ENCODE peak calls at places on chromosome 7, in eight cellular contexts. I, W, B, X, K, A, C and U are unnamed samples.
A peak's percentile ranks its signal among the peaks of the same experiment; 100 is the strongest.

GRCh38 chr7:1973321-1974251 is 259.2 kb downstream of the MAD1L1 start:
- DNase-seq in I (no peak), W (no peak), B (no peak), X (no peak), K (no peak), A (no peak), C (no peak), U (no peak)

GRCh38 chr7:35909870-35910357 is 109.1 kb downstream of the SEPTIN7 start:
- DNase-seq in I (no peak), W (no peak), B (no peak), X (no peak), K (no peak), A (no peak), C (no peak), U (no peak)

GRCh38 chr7:152574892-152575511 is 100.9 kb downstream of the XRCC2 start:
- DNase-seq in I (no peak), W (no peak), B (no peak), X (no peak), K (no peak), A (no peak), C (no peak), U (no peak)

GRCh38 chr7:20744913-20745587 is 41.6 kb downstream of the SP8 start:
- DNase-seq in I (no peak), W (no peak), B (no peak), X (no peak), K (no peak), A (no peak), C (peak; percentile 55), U (no peak)

GRCh38 chr7:18508441-18509427 is 13.2 kb downstream of the HDAC9 start:
- DNase-seq in I (peak; percentile 89), W (no peak), B (no peak), X (no peak), K (peak; percentile 86), A (no peak), C (peak; percentile 99), U (no peak)

GRCh38 chr7:30348083-30348560 is 63.7 kb downstream of the ZNRF2 start:
- DNase-seq in I (peak; percentile 79), W (no peak), B (peak; percentile 54), X (no peak), K (peak; percentile 90), A (no peak), C (peak; percentile 90), U (no peak)

GRCh38 chr7:128035712-128036111 is 4.5 kb upstream of the LRRC4 start:
- DNase-seq in I (no peak), W (no peak), B (no peak), X (no peak), K (no peak), A (no peak), C (no peak), U (no peak)

GRCh38 chr7:146606628-146607027 is 490.0 kb downstream of the CNTNAP2 start:
- DNase-seq in I (no peak), W (no peak), B (no peak), X (no peak), K (no peak), A (no peak), C (no peak), U (no peak)

GRCh38 chr7:136874393-136875032 is 6.1 kb downstream of the CHRM2 start:
- DNase-seq in I (no peak), W (no peak), B (no peak), X (no peak), K (no peak), A (no peak), C (peak; percentile 6), U (no peak)

GRCh38 chr7:28608766-28609165 is 196.4 kb downstream of the CREB5 start:
- DNase-seq in I (no peak), W (no peak), B (no peak), X (no peak), K (no peak), A (no peak), C (no peak), U (no peak)

GRCh38 chr7:151374726-151375125 is 33.1 kb downstream of the NUB1 start:
- DNase-seq in I (no peak), W (no peak), B (no peak), X (peak; percentile 47), K (no peak), A (no peak), C (no peak), U (no peak)

GRCh38 chr7:87934699-87935372 is 785 bp downstream of the ADAM22 start:
- DNase-seq in I (no peak), W (no peak), B (peak; percentile 1), X (no peak), K (no peak), A (peak; percentile 41), C (no peak), U (no peak)

GRCh38 chr7:27739301-27739913 is 555 bp upstream of the TAX1BP1 start:
- DNase-seq in I (no peak), W (no peak), B (no peak), X (no peak), K (peak; percentile 75), A (no peak), C (peak; percentile 76), U (no peak)

GRCh38 chr7:7857143-7857583 is 111.4 kb upstream of the GLCCI1 start:
- DNase-seq in I (no peak), W (no peak), B (no peak), X (no peak), K (no peak), A (no peak), C (no peak), U (no peak)

GRCh38 chr7:44881610-44882009 is 3.7 kb downstream of the PURB start:
- DNase-seq in I (no peak), W (no peak), B (no peak), X (no peak), K (no peak), A (no peak), C (peak; percentile 87), U (no peak)

GRCh38 chr7:44173911-44174693 is 15.1 kb downstream of the GCK start:
- DNase-seq in I (no peak), W (no peak), B (no peak), X (no peak), K (no peak), A (no peak), C (no peak), U (no peak)

GRCh38 chr7:90411510-90411909 is 8.2 kb downstream of the CLDN12 start:
- DNase-seq in I (no peak), W (no peak), B (no peak), X (no peak), K (peak; percentile 87), A (no peak), C (no peak), U (no peak)

GRCh38 chr7:38781991-38782390 is 127.0 kb downstream of the VPS41 start:
- DNase-seq in I (no peak), W (no peak), B (no peak), X (no peak), K (no peak), A (no peak), C (no peak), U (no peak)

GRCh38 chr7:88927-89921 is 103.1 kb upstream of the FAM20C start:
- DNase-seq in I (peak; percentile 81), W (no peak), B (no peak), X (peak; percentile 72), K (peak; percentile 23), A (no peak), C (peak; percentile 98), U (no peak)

GRCh38 chr7:26863504-26864308 is 684 bp downstream of the SKAP2 start:
- DNase-seq in I (no peak), W (no peak), B (peak; percentile 22), X (no peak), K (no peak), A (no peak), C (peak; percentile 30), U (no peak)

GRCh38 chr7:12771378-12771877 is 84.0 kb downstream of the ARL4A start:
- DNase-seq in I (peak; percentile 50), W (no peak), B (no peak), X (no peak), K (no peak), A (no peak), C (peak; percentile 52), U (no peak)

GRCh38 chr7:158273138-158273651 is 314.4 kb downstream of the PTPRN2 start:
- DNase-seq in I (no peak), W (no peak), B (no peak), X (peak; percentile 74), K (no peak), A (no peak), C (no peak), U (no peak)

GRCh38 chr7:1020849-1021251 is 23.5 kb upstream of the GPR146 start:
- DNase-seq in I (no peak), W (no peak), B (no peak), X (no peak), K (no peak), A (no peak), C (no peak), U (no peak)

GRCh38 chr7:114212753-114213439 is 201.7 kb upstream of the FOXP2 start:
- DNase-seq in I (no peak), W (no peak), B (no peak), X (no peak), K (peak; percentile 14), A (no peak), C (peak; percentile 5), U (no peak)

GRCh38 chr7:88092676-88092999 is 127.2 kb downstream of the SRI start:
- DNase-seq in I (no peak), W (no peak), B (no peak), X (no peak), K (no peak), A (no peak), C (no peak), U (no peak)

GRCh38 chr7:108351715-108352114 is 104.5 kb downstream of the NRCAM start:
- DNase-seq in I (no peak), W (no peak), B (no peak), X (no peak), K (no peak), A (no peak), C (no peak), U (no peak)

GRCh38 chr7:139731802-139732470 is 45.9 kb downstream of the HIPK2 start:
- DNase-seq in I (peak; percentile 70), W (no peak), B (no peak), X (no peak), K (peak; percentile 93), A (no peak), C (peak; percentile 94), U (no peak)

GRCh38 chr7:71735961-71736556 is 604.1 kb downstream of the GALNT17 start:
- DNase-seq in I (peak; percentile 24), W (peak; percentile 2), B (no peak), X (no peak), K (peak; percentile 79), A (peak; percentile 58), C (peak; percentile 59), U (no peak)

GRCh38 chr7:139937685-139938084 is 108.6 kb downstream of the TBXAS1 start:
- DNase-seq in I (no peak), W (no peak), B (no peak), X (no peak), K (no peak), A (no peak), C (no peak), U (no peak)

GRCh38 chr7:3495957-3496356 is 194.9 kb downstream of the SDK1 start:
- DNase-seq in I (no peak), W (no peak), B (no peak), X (no peak), K (no peak), A (no peak), C (no peak), U (no peak)

GRCh38 chr7:155942226-155942950 is 130.1 kb upstream of the SHH start:
- DNase-seq in I (no peak), W (no peak), B (no peak), X (no peak), K (no peak), A (no peak), C (no peak), U (no peak)